ENCODE peak calls at places on chromosomes 4 and X, in six cellular contexts. T, Z, W, O, F and V are unnamed samples.

GRCh38 chr4:169219440-169219839 is 51.3 kb downstream of the SH3RF1 start:
- DNase-seq in T (no peak), Z (no peak), W (no peak), O (no peak), F (no peak), V (no peak)

GRCh38 chr4:11471613-11472012 is 42.9 kb upstream of the HS3ST1 start:
- DNase-seq in T (no peak), Z (peak; percentile 57), W (no peak), O (peak; percentile 15), F (no peak), V (no peak)

GRCh38 chr4:74934016-74934821 is 1.3 kb downstream of the PARM1 start:
- DNase-seq in T (peak; percentile 33), Z (peak; percentile 56), W (no peak), O (no peak), F (no peak), V (peak; percentile 65)

GRCh38 chrX:39645059-39645895 is 452.5 kb downstream of the BCOR start:
- DNase-seq in T (peak; percentile 82), Z (peak; percentile 90), W (no peak), O (no peak), F (no peak), V (peak; percentile 76)

GRCh38 chr4:109155682-109156243 is 146.7 kb downstream of the COL25A1 start:
- DNase-seq in T (no peak), Z (no peak), W (no peak), O (no peak), F (no peak), V (no peak)

GRCh38 chr4:2797188-2797544 is 4.3 kb downstream of the SH3BP2 start:
- DNase-seq in T (peak; percentile 18), Z (no peak), W (no peak), O (no peak), F (no peak), V (peak; percentile 33)

GRCh38 chr4:120683902-120684540 is 238.5 kb downstream of the PRDM5 start:
- DNase-seq in T (no peak), Z (no peak), W (no peak), O (no peak), F (no peak), V (no peak)

GRCh38 chrX:137313627-137314026 is 252.3 kb upstream of the ZIC3 start:
- DNase-seq in T (no peak), Z (no peak), W (no peak), O (no peak), F (no peak), V (no peak)

GRCh38 chrX:23341452-23341851 is 6.8 kb downstream of the PTCHD1 start:
- DNase-seq in T (no peak), Z (no peak), W (no peak), O (no peak), F (no peak), V (no peak)

GRCh38 chrX:45202171-45202570 is 1.5 kb upstream of the DIPK2B start:
- DNase-seq in T (no peak), Z (no peak), W (no peak), O (no peak), F (no peak), V (no peak)

GRCh38 chr4:76035799-76036389 is at the start of gene CXCL11:
- DNase-seq in T (no peak), Z (no peak), W (no peak), O (no peak), F (no peak), V (no peak)

GRCh38 chr4:2222838-2223237 is 19.1 kb downstream of the HAUS3 start:
- DNase-seq in T (no peak), Z (no peak), W (no peak), O (no peak), F (no peak), V (no peak)

GRCh38 chr4:23969635-23970034 is 79.8 kb upstream of the PPARGC1A start:
- DNase-seq in T (no peak), Z (no peak), W (no peak), O (no peak), F (no peak), V (no peak)

GRCh38 chr4:79364048-79364447 is 38.2 kb upstream of the NAA11 start:
- DNase-seq in T (no peak), Z (no peak), W (no peak), O (no peak), F (no peak), V (no peak)

GRCh38 chr4:3480528-3481112 is 17.5 kb downstream of the DOK7 start:
- DNase-seq in T (peak; percentile 56), Z (peak; percentile 78), W (peak; percentile 64), O (peak; percentile 32), F (peak; percentile 59), V (peak; percentile 87)

GRCh38 chr4:3407171-3407771 is 34.5 kb upstream of the HGFAC start:
- DNase-seq in T (no peak), Z (no peak), W (no peak), O (no peak), F (no peak), V (no peak)